ENCODE peak calls at places on chromosomes 5 and 9, in six cellular contexts. One of them, this sample, is unnamed. For H3K4me1, the result is how much of the 10 kb centered on the place peaks cover.

GRCh38 chr5:149439899-149440655 is 61.0 kb upstream of the IL17B start:
- DNase-seq in stomach: peak
- DNase-seq in neural progenitor cell: peak
- DNase-seq in small intestine: peak
- DNase-seq in SJSA1: peak
- DNase-seq in lung: peak
- DNase-seq in this sample: peak

GRCh38 chr9:130143974-130144373 is 28.2 kb upstream of the NCS1 start:
- DNase-seq in stomach: no peak
- DNase-seq in neural progenitor cell: peak
- DNase-seq in small intestine: no peak
- DNase-seq in SJSA1: peak
- DNase-seq in lung: no peak
- DNase-seq in this sample: no peak

GRCh38 chr9:89675403-89675771 is 70.6 kb downstream of the GADD45G start:
- DNase-seq in stomach: no peak
- DNase-seq in neural progenitor cell: no peak
- DNase-seq in small intestine: no peak
- DNase-seq in SJSA1: no peak
- DNase-seq in lung: no peak
- DNase-seq in this sample: no peak

GRCh38 chr5:167511-167910 is 23.8 kb upstream of the LRRC14B start:
- DNase-seq in stomach: peak
- DNase-seq in neural progenitor cell: no peak
- DNase-seq in small intestine: no peak
- DNase-seq in SJSA1: no peak
- DNase-seq in lung: no peak
- DNase-seq in this sample: no peak

GRCh38 chr9:5633243-5633642 is 4.3 kb downstream of the RIC1 start:
- DNase-seq in stomach: no peak
- DNase-seq in neural progenitor cell: no peak
- DNase-seq in small intestine: peak
- DNase-seq in SJSA1: peak
- DNase-seq in lung: no peak
- DNase-seq in this sample: peak

GRCh38 chr5:42583322-42583721 is 160.1 kb downstream of the GHR start:
- DNase-seq in stomach: peak
- DNase-seq in neural progenitor cell: peak
- DNase-seq in small intestine: peak
- DNase-seq in SJSA1: peak
- DNase-seq in lung: peak
- DNase-seq in this sample: peak

GRCh38 chr9:69331444-69331843 is 6.4 kb downstream of the ENTREP1 start:
- DNase-seq in stomach: no peak
- DNase-seq in neural progenitor cell: no peak
- DNase-seq in small intestine: no peak
- DNase-seq in SJSA1: no peak
- DNase-seq in lung: no peak
- DNase-seq in this sample: no peak

GRCh38 chr5:126106032-126106431 is 317.2 kb upstream of the GRAMD2B start:
- DNase-seq in stomach: no peak
- DNase-seq in neural progenitor cell: no peak
- DNase-seq in small intestine: no peak
- DNase-seq in SJSA1: no peak
- DNase-seq in lung: no peak
- DNase-seq in this sample: peak

GRCh38 chr9:99361827-99362226 is 139.7 kb downstream of the SEC61B start:
- DNase-seq in stomach: no peak
- DNase-seq in neural progenitor cell: peak
- DNase-seq in small intestine: no peak
- DNase-seq in SJSA1: no peak
- DNase-seq in lung: no peak
- DNase-seq in this sample: no peak

GRCh38 chr5:81994679-81995078 is 22.9 kb downstream of the ATG10 start:
- DNase-seq in stomach: no peak
- DNase-seq in neural progenitor cell: no peak
- DNase-seq in small intestine: no peak
- DNase-seq in SJSA1: no peak
- DNase-seq in lung: no peak
- DNase-seq in this sample: no peak

GRCh38 chr5:114243281-114243982 is 118.4 kb upstream of the KCNN2 start:
- DNase-seq in stomach: no peak
- DNase-seq in neural progenitor cell: no peak
- DNase-seq in small intestine: no peak
- DNase-seq in SJSA1: peak
- DNase-seq in lung: no peak
- DNase-seq in this sample: peak
- H3K4me1 ChIP-seq in stomach: under half
- H3K4me1 ChIP-seq in neural progenitor cell: under half
- H3K4me1 ChIP-seq in small intestine: under half
- H3K4me1 ChIP-seq in SJSA1: under half
- H3K4me1 ChIP-seq in lung: under half
- H3K4me1 ChIP-seq in this sample: under half

GRCh38 chr9:81113408-81114124 is 575.8 kb downstream of the TLE1 start:
- DNase-seq in stomach: no peak
- DNase-seq in neural progenitor cell: no peak
- DNase-seq in small intestine: no peak
- DNase-seq in SJSA1: no peak
- DNase-seq in lung: no peak
- DNase-seq in this sample: no peak
- H3K4me3 ChIP-seq in stomach: no peak
- H3K4me3 ChIP-seq in neural progenitor cell: no peak
- H3K4me3 ChIP-seq in small intestine: no peak
- H3K4me3 ChIP-seq in SJSA1: no peak
- H3K4me3 ChIP-seq in lung: no peak
- H3K4me3 ChIP-seq in this sample: no peak

DNA sequence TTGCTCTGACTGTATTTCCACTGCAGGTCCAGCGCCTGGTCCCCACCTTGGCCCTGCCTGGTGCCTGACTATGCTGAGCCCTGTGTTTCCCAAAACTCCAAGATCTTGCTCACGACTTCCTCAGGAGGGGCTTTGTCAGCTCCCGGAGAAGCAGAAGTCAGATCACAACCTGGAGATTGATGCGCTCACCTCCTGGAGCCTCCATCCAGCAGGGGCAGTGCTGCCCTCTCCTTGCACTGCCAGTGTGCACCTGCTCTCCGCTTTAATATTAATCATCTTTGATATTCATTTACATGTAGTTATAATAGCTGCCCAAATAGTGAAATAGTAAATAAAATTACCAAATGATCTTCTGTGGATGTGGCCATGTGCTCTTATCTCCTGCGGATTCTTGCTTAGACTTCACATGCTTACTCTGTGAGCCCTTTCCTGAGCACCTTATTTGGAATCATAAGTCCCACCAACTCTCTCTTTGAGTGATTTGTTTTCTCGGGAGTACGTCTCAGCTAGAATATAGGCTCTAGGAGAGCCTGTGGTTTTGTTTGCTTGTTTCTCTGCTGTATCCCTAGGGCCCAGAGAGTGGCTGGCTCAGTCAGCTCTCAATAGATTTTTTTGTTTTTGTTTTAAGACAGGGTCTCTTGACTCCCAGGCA is 17.4 kb downstream of the MAML1 start:
- DNase-seq in stomach: no peak
- DNase-seq in neural progenitor cell: no peak
- DNase-seq in small intestine: no peak
- DNase-seq in SJSA1: no peak
- DNase-seq in lung: no peak
- DNase-seq in this sample: no peak
- H3K4me1 ChIP-seq in stomach: under half
- H3K4me1 ChIP-seq in neural progenitor cell: under half
- H3K4me1 ChIP-seq in small intestine: under half
- H3K4me1 ChIP-seq in SJSA1: under half
- H3K4me1 ChIP-seq in lung: under half
- H3K4me1 ChIP-seq in this sample: under half

GRCh38 chr9:136362450-136362784 is 1.1 kb downstream of the DNLZ start:
- DNase-seq in stomach: no peak
- DNase-seq in neural progenitor cell: no peak
- DNase-seq in small intestine: no peak
- DNase-seq in SJSA1: no peak
- DNase-seq in lung: no peak
- DNase-seq in this sample: no peak

GRCh38 chr9:136361047-136361756 is 2.3 kb downstream of the DNLZ start:
- DNase-seq in stomach: no peak
- DNase-seq in neural progenitor cell: no peak
- DNase-seq in small intestine: no peak
- DNase-seq in SJSA1: peak
- DNase-seq in lung: no peak
- DNase-seq in this sample: no peak

GRCh38 chr9:136363106-136363605 is 388 bp downstream of the DNLZ start:
- DNase-seq in stomach: peak
- DNase-seq in neural progenitor cell: peak
- DNase-seq in small intestine: peak
- DNase-seq in SJSA1: peak
- DNase-seq in lung: peak
- DNase-seq in this sample: peak

GRCh38 chr9:136359774-136360718 is 3.5 kb downstream of the DNLZ start:
- DNase-seq in stomach: no peak
- DNase-seq in neural progenitor cell: no peak
- DNase-seq in small intestine: no peak
- DNase-seq in SJSA1: no peak
- DNase-seq in lung: no peak
- DNase-seq in this sample: no peak

GRCh38 chr9:136361757-136362449 is 1.6 kb downstream of the DNLZ start:
- DNase-seq in stomach: no peak
- DNase-seq in neural progenitor cell: no peak
- DNase-seq in small intestine: no peak
- DNase-seq in SJSA1: no peak
- DNase-seq in lung: no peak
- DNase-seq in this sample: no peak
- H3K4me3 ChIP-seq in stomach: no peak
- H3K4me3 ChIP-seq in neural progenitor cell: no peak
- H3K4me3 ChIP-seq in small intestine: no peak
- H3K4me3 ChIP-seq in SJSA1: no peak
- H3K4me3 ChIP-seq in lung: no peak
- H3K4me3 ChIP-seq in this sample: no peak

DNA sequence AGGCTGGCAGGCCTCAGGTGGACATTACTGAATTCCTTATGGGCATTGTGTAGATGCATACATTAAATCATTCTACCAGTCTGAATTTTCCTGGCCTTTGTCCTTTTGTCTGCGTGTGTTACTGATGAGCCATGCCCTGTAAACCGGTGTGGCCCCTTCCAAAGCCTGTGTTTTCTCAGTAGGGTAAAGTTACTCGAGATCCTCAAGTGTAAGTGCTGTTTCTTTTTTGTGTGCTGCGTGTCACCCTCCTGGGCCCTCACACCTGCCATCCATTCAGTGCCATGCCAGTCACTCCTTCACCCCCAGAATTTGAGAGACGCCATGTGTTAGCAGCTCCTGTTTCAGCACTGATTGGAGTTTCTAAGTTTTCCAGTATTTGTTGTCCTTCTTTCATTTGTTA is 288.3 kb downstream of the FANCC start:
- DNase-seq in stomach: no peak
- DNase-seq in neural progenitor cell: no peak
- DNase-seq in small intestine: no peak
- DNase-seq in SJSA1: no peak
- DNase-seq in lung: no peak
- DNase-seq in this sample: no peak
- H3K4me1 ChIP-seq in stomach: half or more
- H3K4me1 ChIP-seq in neural progenitor cell: under half
- H3K4me1 ChIP-seq in small intestine: under half
- H3K4me1 ChIP-seq in SJSA1: under half
- H3K4me1 ChIP-seq in lung: under half
- H3K4me1 ChIP-seq in this sample: under half